ENCODE peak calls at places on chromosomes 6 and 20, in eight cellular contexts. One of them, this sample, is unnamed. For H3K27me3, the result is how much of the 10 kb centered on the place peaks cover.

GRCh38 chr20:15986690-15987089 is 586.6 kb downstream of the KIF16B start:
- DNase-seq in lung: no peak
- DNase-seq in SJCRH30: no peak
- DNase-seq in mesendoderm: no peak
- DNase-seq in heart right ventricle: no peak
- DNase-seq in CD8-positive, alpha-beta T cell: no peak
- DNase-seq in spleen: no peak
- DNase-seq in ovary: no peak
- DNase-seq in this sample: no peak

GRCh38 chr6:83430606-83431544 is at the start of gene ME1:
- DNase-seq in lung: peak
- DNase-seq in SJCRH30: no peak
- DNase-seq in mesendoderm: peak
- DNase-seq in heart right ventricle: peak
- DNase-seq in CD8-positive, alpha-beta T cell: peak
- DNase-seq in spleen: peak
- DNase-seq in ovary: peak
- DNase-seq in this sample: peak

GRCh38 chr6:74447013-74447412 is 751.0 kb downstream of the CD109 start:
- DNase-seq in lung: no peak
- DNase-seq in SJCRH30: no peak
- DNase-seq in mesendoderm: no peak
- DNase-seq in heart right ventricle: no peak
- DNase-seq in CD8-positive, alpha-beta T cell: no peak
- DNase-seq in spleen: no peak
- DNase-seq in ovary: no peak
- DNase-seq in this sample: no peak

GRCh38 chr20:32158943-32159660 is 48.4 kb downstream of the PLAGL2 start:
- DNase-seq in lung: no peak
- DNase-seq in SJCRH30: no peak
- DNase-seq in mesendoderm: no peak
- DNase-seq in heart right ventricle: no peak
- DNase-seq in CD8-positive, alpha-beta T cell: no peak
- DNase-seq in spleen: peak
- DNase-seq in ovary: peak
- DNase-seq in this sample: no peak

GRCh38 chr6:36024154-36024760 is at the start of gene SLC26A8:
- DNase-seq in lung: no peak
- DNase-seq in SJCRH30: no peak
- DNase-seq in mesendoderm: peak
- DNase-seq in heart right ventricle: no peak
- DNase-seq in CD8-positive, alpha-beta T cell: no peak
- DNase-seq in spleen: peak
- DNase-seq in ovary: peak
- DNase-seq in this sample: no peak

GRCh38 chr20:23541330-23541729 is 27.0 kb downstream of the CST9L start:
- DNase-seq in lung: no peak
- DNase-seq in SJCRH30: no peak
- DNase-seq in mesendoderm: no peak
- DNase-seq in heart right ventricle: no peak
- DNase-seq in CD8-positive, alpha-beta T cell: no peak
- DNase-seq in spleen: no peak
- DNase-seq in ovary: no peak
- DNase-seq in this sample: peak

GRCh38 chr20:56690531-56691175 is 61.5 kb downstream of the TFAP2C start:
- DNase-seq in lung: no peak
- DNase-seq in SJCRH30: no peak
- DNase-seq in mesendoderm: no peak
- DNase-seq in heart right ventricle: no peak
- DNase-seq in CD8-positive, alpha-beta T cell: no peak
- DNase-seq in spleen: no peak
- DNase-seq in ovary: no peak
- DNase-seq in this sample: no peak

GRCh38 chr20:4508773-4509172 is 212.9 kb upstream of the PRND start:
- DNase-seq in lung: no peak
- DNase-seq in SJCRH30: no peak
- DNase-seq in mesendoderm: peak
- DNase-seq in heart right ventricle: no peak
- DNase-seq in CD8-positive, alpha-beta T cell: no peak
- DNase-seq in spleen: no peak
- DNase-seq in ovary: no peak
- DNase-seq in this sample: no peak

GRCh38 chr6:98841589-98842488 is 7.5 kb downstream of the POU3F2 start:
- DNase-seq in lung: no peak
- DNase-seq in SJCRH30: no peak
- DNase-seq in mesendoderm: no peak
- DNase-seq in heart right ventricle: no peak
- DNase-seq in CD8-positive, alpha-beta T cell: no peak
- DNase-seq in spleen: no peak
- DNase-seq in ovary: no peak
- DNase-seq in this sample: no peak

GRCh38 chr6:98843274-98844243 is 9.2 kb downstream of the POU3F2 start:
- DNase-seq in lung: no peak
- DNase-seq in SJCRH30: no peak
- DNase-seq in mesendoderm: peak
- DNase-seq in heart right ventricle: no peak
- DNase-seq in CD8-positive, alpha-beta T cell: no peak
- DNase-seq in spleen: peak
- DNase-seq in ovary: no peak
- DNase-seq in this sample: no peak

GRCh38 chr6:98844244-98845161 is 10.1 kb downstream of the POU3F2 start:
- DNase-seq in lung: no peak
- DNase-seq in SJCRH30: no peak
- DNase-seq in mesendoderm: no peak
- DNase-seq in heart right ventricle: no peak
- DNase-seq in CD8-positive, alpha-beta T cell: no peak
- DNase-seq in spleen: no peak
- DNase-seq in ovary: no peak
- DNase-seq in this sample: no peak

GRCh38 chr6:98841114-98841513 is 6.7 kb downstream of the POU3F2 start:
- DNase-seq in lung: no peak
- DNase-seq in SJCRH30: no peak
- DNase-seq in mesendoderm: no peak
- DNase-seq in heart right ventricle: no peak
- DNase-seq in CD8-positive, alpha-beta T cell: no peak
- DNase-seq in spleen: no peak
- DNase-seq in ovary: no peak
- DNase-seq in this sample: no peak

DNA sequence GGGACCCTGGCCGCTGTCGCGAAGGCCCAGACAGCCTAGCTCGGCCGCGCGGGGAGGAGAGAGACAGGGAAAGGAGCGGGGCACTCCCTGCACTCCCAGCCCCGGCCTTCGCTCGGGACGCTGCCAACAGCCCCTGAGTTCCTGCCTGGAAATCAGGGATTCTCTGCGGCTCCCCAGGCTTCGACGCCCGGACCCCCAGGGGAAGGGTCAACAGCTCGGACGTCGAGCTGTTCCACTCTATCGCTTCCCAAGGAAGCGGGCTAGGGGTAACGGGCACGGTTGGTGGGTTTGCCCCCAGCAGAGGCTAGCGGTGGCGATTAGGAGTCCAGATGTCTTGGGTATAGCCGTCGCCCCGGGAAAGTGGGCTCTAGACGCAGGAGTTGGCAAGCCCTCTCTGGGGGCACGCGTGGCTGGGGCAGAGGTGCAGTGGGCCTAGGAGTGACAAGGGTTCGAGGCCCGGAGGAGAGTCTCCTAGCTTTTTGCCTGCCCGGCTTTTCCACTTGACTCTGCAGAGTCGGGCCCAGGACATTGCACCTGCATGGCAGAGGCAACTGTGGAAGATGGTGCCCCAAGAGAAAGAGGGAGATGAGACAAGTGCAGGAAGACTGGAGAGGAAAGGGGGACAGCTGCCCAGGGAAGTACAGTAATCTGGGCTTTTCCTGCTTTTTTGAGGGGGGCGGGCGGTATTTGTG is 8.3 kb downstream of the POU3F2 start:
- DNase-seq in lung: no peak
- DNase-seq in SJCRH30: no peak
- DNase-seq in mesendoderm: peak
- DNase-seq in heart right ventricle: no peak
- DNase-seq in CD8-positive, alpha-beta T cell: no peak
- DNase-seq in spleen: peak
- DNase-seq in ovary: no peak
- DNase-seq in this sample: no peak
- H3K27me3 ChIP-seq in lung: under half
- H3K27me3 ChIP-seq in SJCRH30: under half
- H3K27me3 ChIP-seq in mesendoderm: under half
- H3K27me3 ChIP-seq in heart right ventricle: half or more
- H3K27me3 ChIP-seq in CD8-positive, alpha-beta T cell: half or more
- H3K27me3 ChIP-seq in spleen: under half
- H3K27me3 ChIP-seq in ovary: under half
- H3K27me3 ChIP-seq in this sample: under half

GRCh38 chr6:73388800-73389512 is 5.7 kb upstream of the DDX43 start:
- DNase-seq in lung: peak
- DNase-seq in SJCRH30: peak
- DNase-seq in mesendoderm: peak
- DNase-seq in heart right ventricle: peak
- DNase-seq in CD8-positive, alpha-beta T cell: peak
- DNase-seq in spleen: peak
- DNase-seq in ovary: peak
- DNase-seq in this sample: peak

GRCh38 chr6:73389854-73390253 is 4.8 kb upstream of the DDX43 start:
- DNase-seq in lung: no peak
- DNase-seq in SJCRH30: no peak
- DNase-seq in mesendoderm: no peak
- DNase-seq in heart right ventricle: no peak
- DNase-seq in CD8-positive, alpha-beta T cell: no peak
- DNase-seq in spleen: no peak
- DNase-seq in ovary: no peak
- DNase-seq in this sample: no peak

GRCh38 chr6:73393278-73393677 is 1.4 kb upstream of the DDX43 start:
- DNase-seq in lung: no peak
- DNase-seq in SJCRH30: no peak
- DNase-seq in mesendoderm: no peak
- DNase-seq in heart right ventricle: no peak
- DNase-seq in CD8-positive, alpha-beta T cell: no peak
- DNase-seq in spleen: no peak
- DNase-seq in ovary: no peak
- DNase-seq in this sample: peak

GRCh38 chr6:73394577-73395354 is at the start of gene DDX43:
- DNase-seq in lung: peak
- DNase-seq in SJCRH30: no peak
- DNase-seq in mesendoderm: peak
- DNase-seq in heart right ventricle: peak
- DNase-seq in CD8-positive, alpha-beta T cell: no peak
- DNase-seq in spleen: peak
- DNase-seq in ovary: peak
- DNase-seq in this sample: no peak

GRCh38 chr6:73391735-73392134 is 2.9 kb upstream of the DDX43 start:
- DNase-seq in lung: no peak
- DNase-seq in SJCRH30: no peak
- DNase-seq in mesendoderm: peak
- DNase-seq in heart right ventricle: no peak
- DNase-seq in CD8-positive, alpha-beta T cell: no peak
- DNase-seq in spleen: no peak
- DNase-seq in ovary: no peak
- DNase-seq in this sample: no peak
- H3K4me3 ChIP-seq in lung: no peak
- H3K4me3 ChIP-seq in SJCRH30: no peak
- H3K4me3 ChIP-seq in mesendoderm: no peak
- H3K4me3 ChIP-seq in heart right ventricle: no peak
- H3K4me3 ChIP-seq in CD8-positive, alpha-beta T cell: no peak
- H3K4me3 ChIP-seq in spleen: no peak
- H3K4me3 ChIP-seq in ovary: no peak
- H3K4me3 ChIP-seq in this sample: no peak

GRCh38 chr20:63846128-63846771 is 15.0 kb upstream of the ABHD16B start:
- DNase-seq in lung: no peak
- DNase-seq in SJCRH30: peak
- DNase-seq in mesendoderm: peak
- DNase-seq in heart right ventricle: peak
- DNase-seq in CD8-positive, alpha-beta T cell: no peak
- DNase-seq in spleen: peak
- DNase-seq in ovary: peak
- DNase-seq in this sample: peak

GRCh38 chr20:63842258-63842657 is 11.2 kb upstream of the ZBTB46 start:
- DNase-seq in lung: no peak
- DNase-seq in SJCRH30: no peak
- DNase-seq in mesendoderm: no peak
- DNase-seq in heart right ventricle: no peak
- DNase-seq in CD8-positive, alpha-beta T cell: no peak
- DNase-seq in spleen: no peak
- DNase-seq in ovary: no peak
- DNase-seq in this sample: no peak

GRCh38 chr20:63844384-63845025 is 13.4 kb upstream of the ZBTB46 start:
- DNase-seq in lung: no peak
- DNase-seq in SJCRH30: no peak
- DNase-seq in mesendoderm: no peak
- DNase-seq in heart right ventricle: no peak
- DNase-seq in CD8-positive, alpha-beta T cell: no peak
- DNase-seq in spleen: peak
- DNase-seq in ovary: no peak
- DNase-seq in this sample: no peak

GRCh38 chr20:63843778-63844177 is 12.7 kb upstream of the ZBTB46 start:
- DNase-seq in lung: no peak
- DNase-seq in SJCRH30: no peak
- DNase-seq in mesendoderm: no peak
- DNase-seq in heart right ventricle: no peak
- DNase-seq in CD8-positive, alpha-beta T cell: no peak
- DNase-seq in spleen: peak
- DNase-seq in ovary: no peak
- DNase-seq in this sample: no peak

DNA sequence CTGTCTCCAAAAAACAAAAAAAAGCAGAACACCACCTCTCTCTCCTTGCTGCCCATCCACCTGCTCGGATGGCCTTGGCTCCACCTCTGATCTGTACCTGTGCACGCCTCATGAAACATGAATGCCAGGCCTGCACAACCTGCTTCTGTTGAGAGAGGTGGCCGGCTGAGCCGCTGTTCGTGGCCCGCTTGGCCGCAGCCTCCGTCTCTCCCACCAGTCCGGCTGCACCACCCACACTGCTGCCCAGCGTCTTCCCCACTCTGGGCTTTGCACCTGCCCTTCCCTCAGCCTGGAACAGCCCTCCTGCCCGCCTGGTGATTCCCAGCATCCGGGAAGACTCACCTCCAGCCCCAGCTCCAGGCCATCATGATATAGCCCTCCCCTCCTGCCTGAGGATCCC is 12.2 kb upstream of the ZBTB46 start:
- DNase-seq in lung: no peak
- DNase-seq in SJCRH30: no peak
- DNase-seq in mesendoderm: no peak
- DNase-seq in heart right ventricle: no peak
- DNase-seq in CD8-positive, alpha-beta T cell: no peak
- DNase-seq in spleen: no peak
- DNase-seq in ovary: no peak
- DNase-seq in this sample: no peak
- H3K27me3 ChIP-seq in lung: under half
- H3K27me3 ChIP-seq in SJCRH30: under half
- H3K27me3 ChIP-seq in mesendoderm: under half
- H3K27me3 ChIP-seq in heart right ventricle: under half
- H3K27me3 ChIP-seq in CD8-positive, alpha-beta T cell: under half
- H3K27me3 ChIP-seq in spleen: under half
- H3K27me3 ChIP-seq in ovary: under half
- H3K27me3 ChIP-seq in this sample: under half

DNA sequence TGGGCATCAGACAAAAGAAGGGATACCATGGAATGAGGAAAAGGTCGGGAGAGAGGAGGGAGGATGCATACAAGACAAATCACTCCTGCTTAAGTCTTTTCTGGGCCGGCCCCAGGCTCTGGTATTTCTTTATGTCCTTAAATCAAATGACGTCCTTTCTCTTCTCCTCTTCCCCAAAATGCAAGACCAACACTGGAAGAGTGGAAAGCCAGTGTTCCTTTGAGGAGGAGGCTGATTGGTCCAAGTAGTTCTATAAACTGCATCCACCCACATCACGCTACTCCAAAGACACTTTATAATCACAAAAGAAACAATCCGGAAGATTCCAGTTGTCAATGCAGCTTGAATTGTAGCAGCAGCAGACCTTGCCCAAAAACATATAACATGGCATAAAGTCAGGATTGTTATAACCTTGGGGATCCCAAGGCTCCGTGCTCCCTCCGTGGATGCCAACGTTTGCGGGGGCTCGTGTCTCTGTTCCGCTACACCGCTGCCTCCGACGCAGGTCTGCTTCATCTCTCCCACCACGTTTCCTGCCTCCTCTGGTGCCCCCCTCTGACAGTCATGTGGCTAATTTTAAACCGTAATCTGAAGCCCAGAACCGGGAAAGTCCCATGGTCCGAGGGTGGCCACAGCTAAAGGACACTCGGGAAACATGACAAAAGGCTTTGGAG is 47.1 kb downstream of the MCUR1 start:
- DNase-seq in lung: no peak
- DNase-seq in SJCRH30: peak
- DNase-seq in mesendoderm: peak
- DNase-seq in heart right ventricle: peak
- DNase-seq in CD8-positive, alpha-beta T cell: peak
- DNase-seq in spleen: peak
- DNase-seq in ovary: peak
- DNase-seq in this sample: no peak
- H3K4me3 ChIP-seq in lung: peak
- H3K4me3 ChIP-seq in SJCRH30: peak
- H3K4me3 ChIP-seq in mesendoderm: no peak
- H3K4me3 ChIP-seq in heart right ventricle: peak
- H3K4me3 ChIP-seq in CD8-positive, alpha-beta T cell: peak
- H3K4me3 ChIP-seq in spleen: no peak
- H3K4me3 ChIP-seq in ovary: peak
- H3K4me3 ChIP-seq in this sample: no peak

This sample was measured in MG63.